ENCODE peak calls at places on chromosomes 2 and 18, in five cellular contexts. F is neural progenitor cell, H is H1, P is K562, B is PC-9. A is an unnamed sample.

GRCh38 chr2:121087117-121087516 is 197.9 kb downstream of the TFCP2L1 start:
- DNase-seq in H (no peak), F (no peak), B (no peak), P (no peak), A (no peak)

GRCh38 chr2:128422571-128422970 is 103.9 kb upstream of the HS6ST1 start:
- DNase-seq in F (no peak), H (no peak), B (peak; percentile 96), P (no peak), A (peak; percentile 77)

GRCh38 chr2:120132190-120132589 is 91.0 kb downstream of the TMEM185B start:
- DNase-seq in F (no peak), B (no peak), P (peak; percentile 6), H (no peak), A (no peak)

GRCh38 chr2:240162531-240162930 is 22.1 kb upstream of the OTOS start:
- DNase-seq in B (no peak), P (no peak), H (no peak), F (no peak), A (no peak)

GRCh38 chr18:12934454-12935071 is 13.2 kb upstream of the SEH1L start:
- DNase-seq in B (peak; percentile 75), F (peak; percentile 90), H (no peak), P (peak; percentile 89), A (peak; percentile 92)

GRCh38 chr2:207791579-207792243 is 22.0 kb upstream of the FZD5 start:
- DNase-seq in P (no peak), H (no peak), F (no peak), B (no peak), A (no peak)

GRCh38 chr2:119282966-119283511 is 59.4 kb downstream of the STEAP3 start:
- DNase-seq in B (no peak), H (no peak), P (no peak), F (no peak), A (peak; percentile 35)

GRCh38 chr18:5440297-5440696 is 103.5 kb downstream of the EPB41L3 start:
- DNase-seq in P (no peak), H (no peak), B (no peak), F (no peak), A (no peak)

GRCh38 chr2:121258066-121258465 is 26.9 kb downstream of the TFCP2L1 start:
- DNase-seq in B (no peak), P (no peak), F (no peak), H (no peak), A (no peak)

GRCh38 chr2:28902584-28902983 is 8.1 kb downstream of the WDR43 start:
- DNase-seq in B (no peak), H (no peak), P (no peak), F (no peak), A (no peak)

GRCh38 chr2:28904802-28905499 is 10.5 kb downstream of the WDR43 start:
- DNase-seq in P (no peak), H (no peak), F (no peak), B (no peak), A (no peak)

GRCh38 chr2:28905533-28905932 is 11.1 kb downstream of the WDR43 start:
- DNase-seq in P (no peak), F (no peak), H (no peak), B (no peak), A (no peak)

GRCh38 chr2:28906376-28906775 is 11.9 kb downstream of the WDR43 start:
- DNase-seq in H (no peak), F (no peak), B (no peak), P (no peak), A (no peak)

GRCh38 chr2:28904295-28904694 is 9.8 kb downstream of the WDR43 start:
- DNase-seq in P (no peak), H (no peak), F (no peak), B (peak; percentile 68), A (peak; percentile 63)
- H4K20me1 ChIP-seq in P (peaks cover 16% of the 10 kb centered on the region), H (peaks cover 24% of the 10 kb centered on the region), F (peaks cover 84% of the 10 kb centered on the region), B (peaks cover 100% of the 10 kb centered on the region), A (peaks cover 87% of the 10 kb centered on the region)

GRCh38 chr18:70322385-70322784 is 33.5 kb downstream of the SOCS6 start:
- DNase-seq in H (no peak), P (no peak), F (no peak), B (no peak), A (no peak)

GRCh38 chr18:70314383-70314782 is 25.5 kb downstream of the SOCS6 start:
- DNase-seq in F (no peak), B (no peak), P (no peak), H (no peak), A (peak; percentile 44)

GRCh38 chr18:70322928-70323327 is 34.1 kb downstream of the SOCS6 start:
- DNase-seq in F (peak; percentile 31), H (no peak), B (no peak), P (no peak), A (peak; percentile 31)

GRCh38 chr18:70321616-70322015 is 32.8 kb downstream of the SOCS6 start:
- DNase-seq in F (no peak), B (peak; percentile 73), P (no peak), H (no peak), A (peak; percentile 17)

DNA sequence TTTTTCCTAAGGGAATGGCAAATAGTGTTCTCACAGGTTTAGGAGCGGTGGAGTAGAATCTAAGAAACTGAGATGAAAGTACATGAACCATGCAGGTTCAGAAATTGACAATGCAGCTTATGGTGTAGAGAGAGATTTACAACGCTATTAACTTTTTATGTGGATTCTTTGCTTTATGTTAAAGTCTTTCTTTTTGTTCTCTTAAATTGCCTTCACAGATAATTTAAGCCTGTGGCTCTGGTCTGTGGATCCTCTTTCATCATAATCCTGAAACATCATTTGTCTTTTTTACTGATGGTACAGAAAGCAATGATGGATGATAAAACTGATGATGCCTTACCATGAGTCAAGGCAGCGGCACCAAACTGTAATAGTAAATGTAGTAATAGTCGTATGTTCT is 30.3 kb downstream of the SOCS6 start:
- DNase-seq in P (no peak), B (no peak), H (no peak), F (no peak), A (no peak)
- H4K20me1 ChIP-seq in P (no peaks in the 10 kb centered on the region), B (peaks cover 4% of the 10 kb centered on the region), H (no peaks in the 10 kb centered on the region), F (peaks cover 23% of the 10 kb centered on the region), A (peaks cover 4% of the 10 kb centered on the region)

DNA sequence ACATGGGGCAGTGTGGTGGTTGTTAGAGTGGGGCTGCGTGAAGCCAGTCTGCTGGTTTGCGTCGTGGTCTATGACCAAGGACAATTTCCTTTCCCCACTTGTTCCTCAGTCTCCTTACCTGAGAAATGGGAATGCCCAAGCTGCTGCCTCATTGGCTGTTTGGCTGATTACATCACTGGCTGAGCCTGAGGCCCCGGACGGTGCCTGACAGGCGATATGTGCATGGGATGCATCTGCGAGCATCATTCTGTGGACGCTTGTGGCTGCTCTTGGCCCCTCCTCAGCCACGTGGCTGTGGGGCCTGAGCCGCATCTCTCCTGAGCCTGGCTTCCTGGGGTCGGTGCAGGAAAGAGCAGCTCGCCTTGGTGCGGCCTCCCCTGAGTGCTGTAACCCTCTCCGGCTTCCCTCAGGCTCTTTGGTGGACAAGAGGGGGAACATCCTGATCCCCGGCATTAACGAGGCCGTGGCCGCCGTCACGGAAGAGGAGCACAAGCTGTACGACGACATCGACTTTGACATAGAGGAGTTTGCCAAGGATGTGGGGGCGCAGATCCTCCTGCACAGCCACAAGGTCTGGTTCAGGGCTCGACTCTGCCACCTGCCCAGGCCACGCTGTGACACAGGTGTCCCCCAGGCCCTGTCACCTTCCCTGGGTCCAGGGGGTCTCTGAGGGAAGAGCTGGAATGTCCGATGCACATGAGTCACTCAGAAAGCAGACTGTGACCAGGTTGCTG is 17.2 kb downstream of the CNDP2 start:
- DNase-seq in F (no peak), B (no peak), H (no peak), P (no peak), A (no peak)
- H4K20me1 ChIP-seq in F (no peaks in the 10 kb centered on the region), B (no peaks in the 10 kb centered on the region), H (peaks cover 11% of the 10 kb centered on the region), P (peaks cover 4% of the 10 kb centered on the region), A (no peaks in the 10 kb centered on the region)

GRCh38 chr18:46207985-46208384 is 103.8 kb downstream of the HAUS1 start:
- DNase-seq in P (no peak), F (no peak), H (no peak), B (no peak), A (no peak)
- H4K20me1 ChIP-seq in P (no peaks in the 10 kb centered on the region), F (peaks cover 46% of the 10 kb centered on the region), H (no peaks in the 10 kb centered on the region), B (peaks cover 12% of the 10 kb centered on the region), A (no peaks in the 10 kb centered on the region)

GRCh38 chr2:134932864-134933526 is 14.4 kb downstream of the CCNT2 start:
- DNase-seq in F (no peak), B (no peak), H (no peak), P (no peak), A (no peak)

GRCh38 chr2:134936691-134937090 is 18.1 kb downstream of the CCNT2 start:
- DNase-seq in H (no peak), F (no peak), B (no peak), P (no peak), A (no peak)

GRCh38 chr2:134933732-134934131 is 15.1 kb downstream of the CCNT2 start:
- DNase-seq in P (no peak), F (no peak), B (no peak), H (no peak), A (no peak)

GRCh38 chr2:134934150-134934549 is 15.5 kb downstream of the CCNT2 start:
- DNase-seq in P (no peak), H (no peak), B (no peak), F (no peak), A (no peak)

DNA sequence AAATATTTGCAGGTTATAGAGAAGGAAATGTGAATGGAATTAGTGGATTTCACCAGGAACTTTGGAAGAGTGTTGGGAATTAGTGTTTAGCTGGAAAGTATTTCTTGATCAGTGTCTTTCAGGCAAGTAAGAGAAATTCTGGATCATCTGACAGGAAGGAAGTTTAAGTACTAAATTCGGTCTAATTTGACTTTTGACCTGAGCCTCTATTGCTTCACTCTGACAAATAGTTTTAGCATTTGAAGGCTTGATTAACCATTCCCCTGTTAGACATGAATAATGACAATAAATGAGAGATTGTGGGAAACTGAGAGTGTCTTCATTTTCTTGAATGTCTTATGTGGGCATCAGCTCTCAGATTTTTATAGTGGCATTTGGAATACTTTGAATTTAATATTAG is 16.0 kb downstream of the CCNT2 start:
- DNase-seq in B (no peak), F (no peak), P (no peak), H (no peak), A (no peak)
- H4K20me1 ChIP-seq in B (peaks cover 91% of the 10 kb centered on the region), F (peaks cover 70% of the 10 kb centered on the region), P (peaks cover 3% of the 10 kb centered on the region), H (peaks cover 9% of the 10 kb centered on the region), A (peaks cover 63% of the 10 kb centered on the region)

A was measured in PC-3.